ENCODE peak calls at places on chromosomes 16 and 17, in eight cellular contexts. One of them, this sample, is unnamed. For H3K36me3, the result is how much of the 10 kb centered on the place peaks cover.

GRCh38 chr17:36849871-36850348 is 87.4 kb upstream of the LHX1 start:
- DNase-seq in neural progenitor cell: peak
- DNase-seq in astrocyte: peak
- DNase-seq in testis: no peak
- DNase-seq in body of pancreas: no peak
- DNase-seq in heart right ventricle: no peak
- DNase-seq in endothelial cell of umbilical vein: peak
- DNase-seq in K562: peak
- DNase-seq in this sample: no peak

GRCh38 chr17:55567240-55568216 is 56.3 kb upstream of the SMIM36 start:
- DNase-seq in neural progenitor cell: no peak
- DNase-seq in astrocyte: no peak
- DNase-seq in testis: peak
- DNase-seq in body of pancreas: peak
- DNase-seq in heart right ventricle: peak
- DNase-seq in endothelial cell of umbilical vein: no peak
- DNase-seq in K562: peak
- DNase-seq in this sample: no peak

GRCh38 chr17:2421315-2422147 is 20.7 kb upstream of the MNT start:
- DNase-seq in neural progenitor cell: peak
- DNase-seq in astrocyte: no peak
- DNase-seq in testis: peak
- DNase-seq in body of pancreas: peak
- DNase-seq in heart right ventricle: no peak
- DNase-seq in endothelial cell of umbilical vein: no peak
- DNase-seq in K562: no peak
- DNase-seq in this sample: no peak

GRCh38 chr17:49361129-49361901 is 735 bp downstream of the ZNF652 start:
- DNase-seq in neural progenitor cell: no peak
- DNase-seq in astrocyte: peak
- DNase-seq in testis: peak
- DNase-seq in body of pancreas: peak
- DNase-seq in heart right ventricle: peak
- DNase-seq in endothelial cell of umbilical vein: peak
- DNase-seq in K562: peak
- DNase-seq in this sample: peak

GRCh38 chr17:80783971-80784370 is 207.7 kb upstream of the CHMP6 start:
- DNase-seq in neural progenitor cell: no peak
- DNase-seq in astrocyte: no peak
- DNase-seq in testis: no peak
- DNase-seq in body of pancreas: no peak
- DNase-seq in heart right ventricle: no peak
- DNase-seq in endothelial cell of umbilical vein: no peak
- DNase-seq in K562: no peak
- DNase-seq in this sample: no peak

GRCh38 chr17:50840311-50840851 is 5.0 kb downstream of the WFIKKN2 start:
- DNase-seq in neural progenitor cell: no peak
- DNase-seq in astrocyte: no peak
- DNase-seq in testis: no peak
- DNase-seq in body of pancreas: no peak
- DNase-seq in heart right ventricle: no peak
- DNase-seq in endothelial cell of umbilical vein: no peak
- DNase-seq in K562: no peak
- DNase-seq in this sample: no peak

GRCh38 chr16:57062329-57062728 is 30.1 kb upstream of the CPNE2 start:
- DNase-seq in neural progenitor cell: no peak
- DNase-seq in astrocyte: no peak
- DNase-seq in testis: no peak
- DNase-seq in body of pancreas: no peak
- DNase-seq in heart right ventricle: peak
- DNase-seq in endothelial cell of umbilical vein: no peak
- DNase-seq in K562: peak
- DNase-seq in this sample: no peak

GRCh38 chr16:49179714-49180330 is 101.8 kb downstream of the CBLN1 start:
- DNase-seq in neural progenitor cell: no peak
- DNase-seq in astrocyte: no peak
- DNase-seq in testis: no peak
- DNase-seq in body of pancreas: no peak
- DNase-seq in heart right ventricle: no peak
- DNase-seq in endothelial cell of umbilical vein: no peak
- DNase-seq in K562: no peak
- DNase-seq in this sample: no peak

GRCh38 chr16:86118467-86119307 is 219.7 kb downstream of the IRF8 start:
- DNase-seq in neural progenitor cell: no peak
- DNase-seq in astrocyte: no peak
- DNase-seq in testis: no peak
- DNase-seq in body of pancreas: peak
- DNase-seq in heart right ventricle: no peak
- DNase-seq in endothelial cell of umbilical vein: no peak
- DNase-seq in K562: no peak
- DNase-seq in this sample: no peak

GRCh38 chr17:44877121-44877520 is 22.1 kb downstream of the EFTUD2 start:
- DNase-seq in neural progenitor cell: no peak
- DNase-seq in astrocyte: no peak
- DNase-seq in testis: no peak
- DNase-seq in body of pancreas: no peak
- DNase-seq in heart right ventricle: no peak
- DNase-seq in endothelial cell of umbilical vein: no peak
- DNase-seq in K562: no peak
- DNase-seq in this sample: no peak

GRCh38 chr17:44871546-44871945 is 23.9 kb downstream of the HIGD1B start:
- DNase-seq in neural progenitor cell: no peak
- DNase-seq in astrocyte: no peak
- DNase-seq in testis: no peak
- DNase-seq in body of pancreas: no peak
- DNase-seq in heart right ventricle: no peak
- DNase-seq in endothelial cell of umbilical vein: no peak
- DNase-seq in K562: no peak
- DNase-seq in this sample: no peak

GRCh38 chr17:44875761-44876160 is 23.5 kb downstream of the EFTUD2 start:
- DNase-seq in neural progenitor cell: no peak
- DNase-seq in astrocyte: no peak
- DNase-seq in testis: no peak
- DNase-seq in body of pancreas: no peak
- DNase-seq in heart right ventricle: no peak
- DNase-seq in endothelial cell of umbilical vein: no peak
- DNase-seq in K562: no peak
- DNase-seq in this sample: no peak

GRCh38 chr17:44867841-44868240 is 20.2 kb downstream of the HIGD1B start:
- DNase-seq in neural progenitor cell: no peak
- DNase-seq in astrocyte: no peak
- DNase-seq in testis: no peak
- DNase-seq in body of pancreas: no peak
- DNase-seq in heart right ventricle: no peak
- DNase-seq in endothelial cell of umbilical vein: no peak
- DNase-seq in K562: no peak
- DNase-seq in this sample: no peak

DNA sequence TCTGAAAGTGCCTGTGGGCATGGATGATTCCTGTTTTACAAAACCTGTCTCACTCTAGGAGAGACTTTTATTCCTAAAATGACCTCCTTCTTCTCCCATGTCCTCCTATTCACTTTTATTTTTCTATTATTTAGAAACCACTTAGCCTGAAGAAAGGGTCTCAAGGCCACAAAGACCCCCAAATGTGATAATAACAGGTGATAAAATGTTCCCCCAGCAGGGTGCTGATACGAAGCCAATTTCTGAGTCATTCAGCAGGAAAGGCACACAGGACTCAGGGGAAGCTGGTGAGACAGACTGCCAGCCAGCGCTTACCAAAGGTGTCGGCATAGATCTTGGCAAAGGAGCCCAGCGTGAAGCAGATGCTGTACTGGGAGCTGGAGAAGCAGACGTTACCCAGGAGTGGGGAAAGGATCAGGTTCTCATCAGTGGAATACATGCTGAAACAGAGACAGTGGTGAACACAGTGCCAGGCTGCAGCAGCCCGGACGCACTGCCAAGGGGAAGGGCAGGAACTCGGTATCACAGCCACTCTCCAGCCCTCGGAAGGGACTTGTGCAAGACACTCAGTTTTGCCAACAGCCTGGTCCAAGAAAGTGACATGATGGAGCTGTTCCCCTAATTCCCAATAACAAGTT is 24.6 kb downstream of the HIGD1B start:
- DNase-seq in neural progenitor cell: no peak
- DNase-seq in astrocyte: no peak
- DNase-seq in testis: no peak
- DNase-seq in body of pancreas: no peak
- DNase-seq in heart right ventricle: peak
- DNase-seq in endothelial cell of umbilical vein: peak
- DNase-seq in K562: no peak
- DNase-seq in this sample: no peak
- H3K36me3 ChIP-seq in neural progenitor cell: under half
- H3K36me3 ChIP-seq in astrocyte: half or more
- H3K36me3 ChIP-seq in testis: under half
- H3K36me3 ChIP-seq in body of pancreas: under half
- H3K36me3 ChIP-seq in heart right ventricle: half or more
- H3K36me3 ChIP-seq in endothelial cell of umbilical vein: under half
- H3K36me3 ChIP-seq in K562: half or more
- H3K36me3 ChIP-seq in this sample: half or more

GRCh38 chr17:59115474-59115873 is 8.8 kb upstream of the TRIM37 start:
- DNase-seq in neural progenitor cell: no peak
- DNase-seq in astrocyte: no peak
- DNase-seq in testis: no peak
- DNase-seq in body of pancreas: no peak
- DNase-seq in heart right ventricle: no peak
- DNase-seq in endothelial cell of umbilical vein: no peak
- DNase-seq in K562: no peak
- DNase-seq in this sample: no peak
- H3K36me3 ChIP-seq in neural progenitor cell: half or more
- H3K36me3 ChIP-seq in astrocyte: under half
- H3K36me3 ChIP-seq in testis: under half
- H3K36me3 ChIP-seq in body of pancreas: under half
- H3K36me3 ChIP-seq in heart right ventricle: half or more
- H3K36me3 ChIP-seq in endothelial cell of umbilical vein: under half
- H3K36me3 ChIP-seq in K562: half or more
- H3K36me3 ChIP-seq in this sample: under half

DNA sequence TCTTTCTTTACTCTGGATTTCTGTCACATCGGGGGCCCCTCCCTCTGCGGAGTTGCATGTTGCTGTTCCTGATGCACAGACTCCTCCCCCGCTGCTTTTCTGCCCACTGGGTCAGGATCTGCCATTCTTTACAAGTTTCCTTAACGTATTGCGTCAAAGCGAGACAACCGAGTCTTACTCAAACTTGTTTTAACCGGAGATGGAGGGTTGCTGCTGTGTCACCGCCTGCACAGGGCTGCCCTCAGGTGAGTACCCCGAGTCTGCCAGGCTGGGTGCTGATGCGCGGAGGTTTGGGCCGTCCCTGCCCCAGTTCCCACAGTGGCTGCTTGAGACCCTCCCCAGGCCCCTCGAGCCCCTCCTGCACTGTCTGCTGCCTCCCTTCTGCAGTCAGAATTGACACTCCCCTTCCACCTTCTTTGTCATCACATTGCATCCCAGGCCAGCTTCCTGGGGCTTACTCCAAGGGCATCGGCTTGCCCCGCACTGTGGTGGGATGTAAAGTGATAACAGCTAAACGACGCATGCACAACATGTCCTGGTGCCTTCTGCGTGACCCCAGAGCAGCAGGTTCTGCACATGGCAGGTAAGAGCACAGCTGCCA is 19.3 kb downstream of the CARHSP1 start:
- DNase-seq in neural progenitor cell: no peak
- DNase-seq in astrocyte: peak
- DNase-seq in testis: no peak
- DNase-seq in body of pancreas: no peak
- DNase-seq in heart right ventricle: peak
- DNase-seq in endothelial cell of umbilical vein: no peak
- DNase-seq in K562: no peak
- DNase-seq in this sample: no peak
- H3K36me3 ChIP-seq in neural progenitor cell: under half
- H3K36me3 ChIP-seq in astrocyte: under half
- H3K36me3 ChIP-seq in testis: under half
- H3K36me3 ChIP-seq in body of pancreas: under half
- H3K36me3 ChIP-seq in heart right ventricle: under half
- H3K36me3 ChIP-seq in endothelial cell of umbilical vein: under half
- H3K36me3 ChIP-seq in K562: half or more
- H3K36me3 ChIP-seq in this sample: under half

GRCh38 chr17:76716146-76716833 is 5.5 kb upstream of the MXRA7 start:
- DNase-seq in neural progenitor cell: no peak
- DNase-seq in astrocyte: peak
- DNase-seq in testis: peak
- DNase-seq in body of pancreas: no peak
- DNase-seq in heart right ventricle: no peak
- DNase-seq in endothelial cell of umbilical vein: no peak
- DNase-seq in K562: no peak
- DNase-seq in this sample: peak
- H3K36me3 ChIP-seq in neural progenitor cell: under half
- H3K36me3 ChIP-seq in astrocyte: under half
- H3K36me3 ChIP-seq in testis: under half
- H3K36me3 ChIP-seq in body of pancreas: under half
- H3K36me3 ChIP-seq in heart right ventricle: half or more
- H3K36me3 ChIP-seq in endothelial cell of umbilical vein: under half
- H3K36me3 ChIP-seq in K562: half or more
- H3K36me3 ChIP-seq in this sample: under half

DNA sequence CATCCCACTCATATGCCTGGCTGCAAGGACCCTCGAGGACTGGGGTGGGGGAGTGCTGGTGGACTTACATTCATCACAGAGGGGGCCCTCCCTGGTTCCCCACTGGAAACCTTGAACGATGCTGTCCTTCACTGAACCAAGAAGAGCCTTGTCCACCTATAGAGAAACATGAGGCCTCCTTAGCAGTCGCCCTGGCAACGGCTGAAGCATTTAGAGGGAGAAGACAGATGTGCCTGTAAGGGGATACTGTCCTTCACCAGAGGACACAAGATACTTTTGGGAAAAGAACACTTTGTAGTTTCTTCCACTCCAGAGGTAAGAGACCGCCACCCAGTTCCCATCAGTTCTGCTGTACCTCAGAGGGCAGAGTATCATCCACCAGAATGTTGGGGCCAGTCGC is 6.5 kb downstream of the HIGD1B start:
- DNase-seq in neural progenitor cell: no peak
- DNase-seq in astrocyte: no peak
- DNase-seq in testis: no peak
- DNase-seq in body of pancreas: no peak
- DNase-seq in heart right ventricle: no peak
- DNase-seq in endothelial cell of umbilical vein: no peak
- DNase-seq in K562: no peak
- DNase-seq in this sample: no peak
- H3K36me3 ChIP-seq in neural progenitor cell: under half
- H3K36me3 ChIP-seq in astrocyte: half or more
- H3K36me3 ChIP-seq in testis: under half
- H3K36me3 ChIP-seq in body of pancreas: under half
- H3K36me3 ChIP-seq in heart right ventricle: half or more
- H3K36me3 ChIP-seq in endothelial cell of umbilical vein: under half
- H3K36me3 ChIP-seq in K562: half or more
- H3K36me3 ChIP-seq in this sample: half or more